ENCODE peak calls at places on chromosomes 3 and 15, in ten cellular contexts. O is posterior cingulate gyrus; M is activated CD4-positive, alpha-beta T cell treated with anti-CD3 and anti-CD28 coated beads, Interleukin-2, amount 50 U/mL, for 1 hour; Z is Calu3; Q is stimulated activated CD4-positive, alpha-beta T cell treated with anti-CD3 and anti-CD28 coated beads, Interleukin-15, amount 100 ng/mL, for 48 hours; R is GM04503; T is fibroblast of pulmonary artery; F is left ventricle myocardium inferior; G is hepatocyte; J is NCI-H460. L is an unnamed sample.

GRCh38 chr3:157488144-157488543 is 15.1 kb downstream of the VEPH1 start:
- DNase-seq in O (no peak), Q (no peak), F (no peak), J (no peak), Z (no peak), R (no peak), T (no peak), G (no peak), M (no peak), L (no peak)

GRCh38 chr3:2711081-2711480 is 399.1 kb downstream of the IL5RA start:
- DNase-seq in Q (no peak), O (no peak), T (no peak), Z (no peak), M (no peak), J (no peak), G (no peak), F (no peak), R (no peak), L (no peak)

GRCh38 chr3:133691410-133692107 is 29.8 kb upstream of the TOPBP1 start:
- DNase-seq in J (no peak), R (no peak), F (no peak), T (peak; percentile 17), Z (no peak), O (no peak), G (no peak), Q (no peak), M (no peak), L (peak; percentile 40)

GRCh38 chr15:25768271-25768670 is 94.9 kb downstream of the ATP10A start:
- DNase-seq in M (no peak), Z (no peak), O (no peak), J (no peak), G (no peak), T (no peak), F (no peak), R (no peak), Q (no peak), L (no peak)

GRCh38 chr3:46674031-46674592 is 19.4 kb downstream of the ALS2CL start:
- DNase-seq in J (no peak), G (no peak), Z (no peak), O (peak; percentile 7), M (no peak), R (no peak), F (peak; percentile 9), T (no peak), Q (no peak), L (no peak)

GRCh38 chr15:92960996-92961681 is 61.0 kb downstream of the CHD2 start:
- DNase-seq in R (no peak), Z (no peak), T (no peak), F (no peak), M (no peak), J (no peak), Q (no peak), G (no peak), O (no peak), L (no peak)

GRCh38 chr15:29050870-29051269 is 165.1 kb downstream of the APBA2 start:
- DNase-seq in M (no peak), O (no peak), T (peak; percentile 56), Z (no peak), R (no peak), Q (no peak), G (no peak), J (no peak), F (no peak), L (no peak)

GRCh38 chr15:66298803-66299251 is 5.5 kb downstream of the DIS3L start:
- DNase-seq in Z (no peak), J (no peak), F (no peak), G (peak; percentile 18), M (no peak), O (no peak), R (no peak), T (no peak), Q (no peak), L (no peak)

GRCh38 chr3:172156309-172156998 is 117.1 kb downstream of the FNDC3B start:
- DNase-seq in T (no peak), M (no peak), J (no peak), O (no peak), G (no peak), Q (no peak), Z (peak; percentile 86), R (no peak), F (no peak), L (no peak)

GRCh38 chr3:127404614-127405598 is 117.1 kb upstream of the PRR20G start:
- DNase-seq in Z (no peak), M (no peak), O (no peak), F (no peak), G (no peak), J (no peak), R (no peak), T (no peak), Q (no peak), L (no peak)

GRCh38 chr3:175224051-175224450 is 364.9 kb downstream of the NAALADL2 start:
- DNase-seq in Q (no peak), G (peak; percentile 27), F (peak; percentile 30), Z (peak; percentile 72), M (no peak), R (no peak), T (peak; percentile 21), O (no peak), J (no peak), L (peak; percentile 55)

GRCh38 chr15:83129791-83130190 is 22.3 kb downstream of the TM6SF1 start:
- DNase-seq in Q (no peak), F (no peak), T (no peak), J (no peak), G (no peak), M (no peak), O (no peak), Z (no peak), R (no peak), L (no peak)

GRCh38 chr15:67165653-67166260 is 88.7 kb downstream of the AAGAB start:
- DNase-seq in Z (no peak), T (peak; percentile 56), R (no peak), M (no peak), F (no peak), J (no peak), O (no peak), Q (no peak), G (no peak), L (no peak)

GRCh38 chr15:29711531-29711930 is 110.7 kb downstream of the TJP1 start:
- DNase-seq in M (no peak), R (no peak), Q (no peak), F (no peak), Z (no peak), G (no peak), J (no peak), T (no peak), O (no peak), L (no peak)

L was measured in HT1080.